ENCODE peak calls at places on chromosomes 12 and 14, in four cellular contexts. K, W, Y and U are unnamed samples. For H3K4me1, the result is how much of the 10 kb centered on the place peaks cover.

GRCh38 chr12:57724003-57724935 is 14.3 kb downstream of the AGAP2 start:
- DNase-seq in Y (no peak), W (no peak), K (no peak), U (no peak)

GRCh38 chr12:90015228-90015627 is 306.6 kb upstream of the ATP2B1 start:
- DNase-seq in W (no peak), Y (no peak), K (peak), U (peak)

GRCh38 chr12:103652808-103653207 is 65.7 kb downstream of the STAB2 start:
- DNase-seq in Y (no peak), W (no peak), K (no peak), U (no peak)

GRCh38 chr12:61654698-61655097 is 605.5 kb upstream of the USP15 start:
- DNase-seq in K (peak), W (peak), Y (no peak), U (no peak)

GRCh38 chr12:6072302-6072752 is 52.1 kb downstream of the VWF start:
- DNase-seq in Y (no peak), W (peak), K (peak), U (peak)

GRCh38 chr12:6524648-6525047 is 9.7 kb upstream of the GAPDH start:
- DNase-seq in W (no peak), Y (no peak), K (no peak), U (no peak)

GRCh38 chr12:54821676-54822075 is 32.6 kb upstream of the MUCL1 start:
- DNase-seq in W (no peak), K (no peak), Y (no peak), U (no peak)

GRCh38 chr12:96141216-96141944 is 52.8 kb upstream of the ELK3 start:
- DNase-seq in K (no peak), W (no peak), Y (no peak), U (no peak)

GRCh38 chr12:44525806-44526654 is 350.1 kb downstream of the NELL2 start:
- DNase-seq in K (no peak), W (no peak), Y (no peak), U (no peak)

GRCh38 chr14:95043732-95044462 is 113.4 kb downstream of the DICER1 start:
- DNase-seq in Y (no peak), K (no peak), W (no peak), U (no peak)

GRCh38 chr12:92000587-92000986 is 145.1 kb downstream of the BTG1 start:
- DNase-seq in W (no peak), Y (no peak), K (no peak), U (no peak)

GRCh38 chr12:98828802-98829600 is 183.9 kb downstream of the APAF1 start:
- DNase-seq in K (no peak), W (peak), Y (no peak), U (peak)

GRCh38 chr12:88153959-88154358 is 11.9 kb downstream of the TMTC3 start:
- DNase-seq in W (peak), K (no peak), Y (no peak), U (peak)

GRCh38 chr12:49368240-49368600 is 958 bp downstream of the SPATS2 start:
- DNase-seq in W (no peak), K (no peak), Y (no peak), U (no peak)

GRCh38 chr12:69331846-69332684 is 16.1 kb upstream of the LYZ start:
- DNase-seq in W (peak), K (no peak), Y (peak), U (no peak)

GRCh38 chr14:67856806-67857205 is 37.2 kb downstream of the RAD51B start:
- DNase-seq in Y (no peak), K (no peak), W (no peak), U (no peak)

DNA sequence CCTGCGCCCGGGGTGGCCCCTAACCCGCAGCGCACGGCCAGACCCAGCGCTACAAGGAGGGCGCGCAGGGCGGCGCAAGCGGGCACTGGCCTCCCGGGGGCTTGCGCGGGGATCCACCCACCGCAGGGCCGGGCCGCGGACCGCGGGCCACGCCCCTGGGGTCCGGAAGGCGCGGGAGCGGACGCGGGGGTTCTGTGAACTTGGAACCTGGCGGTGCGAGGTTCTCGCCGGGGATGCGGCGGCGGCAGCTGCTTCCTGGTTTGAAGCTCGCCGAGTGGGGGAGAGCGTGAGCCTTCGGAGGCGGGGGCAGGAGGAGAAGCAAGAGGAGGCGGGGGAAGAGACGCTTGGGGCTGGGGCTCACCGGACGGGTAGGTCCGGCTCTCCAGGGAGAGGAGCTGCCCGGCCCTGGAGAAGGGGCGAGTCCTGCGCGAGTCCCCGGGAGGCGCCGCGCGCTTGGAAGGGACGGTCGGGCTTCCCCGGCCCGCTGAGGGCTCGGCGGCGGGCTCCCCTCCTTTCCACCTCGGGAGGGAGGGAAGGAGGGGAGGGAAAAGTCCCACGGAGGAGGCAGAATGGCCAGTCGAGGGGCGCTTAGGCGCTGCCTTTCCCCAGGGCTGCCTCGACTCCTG is at the start of gene PRKCH:
- DNase-seq in Y (peak), W (peak), K (peak), U (peak)
- TF ChIP-seq CTCF in Y (no peak), W (peak), K (peak), U (peak)

DNA sequence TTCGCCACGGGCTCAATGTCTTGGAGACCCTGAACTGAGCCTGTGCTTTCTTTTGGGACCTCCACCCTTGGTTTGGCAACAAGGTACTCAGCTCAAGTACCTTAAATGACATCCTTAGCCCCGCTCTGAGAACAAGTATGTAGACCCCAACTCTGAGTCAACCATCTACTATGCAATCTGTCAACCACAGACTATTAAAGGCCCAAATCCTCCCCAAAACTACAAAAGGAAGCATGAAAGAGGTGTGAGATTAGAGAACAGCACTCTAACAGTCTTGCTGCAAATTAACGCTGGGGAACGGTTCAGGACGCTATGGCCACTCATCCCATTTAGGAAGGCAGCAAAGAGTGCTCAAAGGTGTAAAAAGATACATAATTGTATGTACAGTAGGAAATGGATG is 52.1 kb downstream of the CCDC88C start:
- DNase-seq in K (no peak), Y (no peak), W (no peak), U (no peak)
- H3K27ac ChIP-seq in K (no peak), Y (no peak), W (no peak), U (no peak)

DNA sequence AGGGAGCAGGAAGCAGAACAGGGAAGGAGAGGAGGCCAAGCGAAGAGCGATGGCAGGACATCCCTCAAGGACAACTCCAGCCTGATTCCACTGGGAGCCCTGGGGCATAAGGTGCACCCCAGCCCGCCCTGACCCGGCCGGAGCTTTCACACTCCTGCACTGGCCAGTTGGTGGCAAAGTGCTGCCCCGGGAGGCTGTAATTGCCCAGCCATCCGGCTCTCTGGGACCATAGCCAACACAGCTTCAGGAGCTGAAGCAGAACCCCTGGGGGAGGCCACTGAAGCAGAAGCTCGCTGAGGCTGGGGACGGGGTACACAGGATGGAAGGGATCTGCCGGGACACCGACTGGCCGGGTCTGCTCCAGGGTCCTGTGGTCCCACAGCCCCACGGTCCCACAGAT is 41.9 kb upstream of the BEGAIN start:
- DNase-seq in K (no peak), Y (no peak), W (no peak), U (no peak)
- H3K4me1 ChIP-seq in K (under half), Y (under half), W (under half), U (under half)

DNA sequence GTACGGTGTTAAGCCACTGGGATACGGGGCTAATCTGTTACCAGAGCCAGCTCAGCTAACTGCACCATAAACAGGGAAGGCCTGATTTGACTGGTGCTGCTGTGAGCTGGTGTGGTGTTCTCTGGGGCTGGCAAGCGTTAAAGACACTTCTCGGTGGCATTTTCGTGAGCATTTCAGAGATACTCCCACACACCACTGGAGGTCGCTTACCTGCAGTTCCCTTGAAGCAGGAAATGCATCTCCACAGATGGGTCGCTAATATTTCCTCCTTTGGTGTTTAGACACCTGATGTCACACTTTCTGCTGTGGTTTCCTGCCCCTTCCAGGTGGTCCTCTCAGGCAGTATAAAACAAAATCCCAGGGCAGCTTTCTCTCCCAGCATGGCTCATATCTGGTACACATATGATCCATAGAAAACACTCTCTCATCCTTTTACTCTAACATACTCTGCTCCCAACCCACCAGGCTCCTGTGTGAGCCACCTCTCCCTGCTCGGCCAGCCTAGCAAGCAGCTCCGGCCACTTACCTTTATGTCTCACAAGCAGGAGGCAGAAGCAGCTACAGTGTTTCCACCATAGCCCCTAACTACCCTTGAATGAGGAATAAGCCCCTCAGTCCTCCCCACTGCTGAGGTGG is 129.9 kb upstream of the GRIN2B start:
- DNase-seq in Y (no peak), W (peak), K (no peak), U (no peak)
- TF ChIP-seq CTCF in Y (no peak), W (peak), K (no peak), U (peak)

GRCh38 chr14:70662080-70662479 is 20.4 kb downstream of the TTC9 start:
- DNase-seq in W (no peak), Y (no peak), K (no peak), U (no peak)

GRCh38 chr14:70665448-70666363 is 24.0 kb downstream of the TTC9 start:
- DNase-seq in W (peak), Y (peak), K (peak), U (peak)

GRCh38 chr14:70662816-70663215 is 21.1 kb downstream of the TTC9 start:
- DNase-seq in K (no peak), Y (no peak), W (no peak), U (no peak)

GRCh38 chr14:70664698-70665447 is 23.2 kb downstream of the TTC9 start:
- DNase-seq in K (no peak), Y (peak), W (no peak), U (no peak)

GRCh38 chr14:70663707-70664179 is 22.0 kb downstream of the TTC9 start:
- DNase-seq in Y (no peak), K (no peak), W (no peak), U (no peak)
- H3K27ac ChIP-seq in Y (no peak), K (no peak), W (peak), U (no peak)

DNA sequence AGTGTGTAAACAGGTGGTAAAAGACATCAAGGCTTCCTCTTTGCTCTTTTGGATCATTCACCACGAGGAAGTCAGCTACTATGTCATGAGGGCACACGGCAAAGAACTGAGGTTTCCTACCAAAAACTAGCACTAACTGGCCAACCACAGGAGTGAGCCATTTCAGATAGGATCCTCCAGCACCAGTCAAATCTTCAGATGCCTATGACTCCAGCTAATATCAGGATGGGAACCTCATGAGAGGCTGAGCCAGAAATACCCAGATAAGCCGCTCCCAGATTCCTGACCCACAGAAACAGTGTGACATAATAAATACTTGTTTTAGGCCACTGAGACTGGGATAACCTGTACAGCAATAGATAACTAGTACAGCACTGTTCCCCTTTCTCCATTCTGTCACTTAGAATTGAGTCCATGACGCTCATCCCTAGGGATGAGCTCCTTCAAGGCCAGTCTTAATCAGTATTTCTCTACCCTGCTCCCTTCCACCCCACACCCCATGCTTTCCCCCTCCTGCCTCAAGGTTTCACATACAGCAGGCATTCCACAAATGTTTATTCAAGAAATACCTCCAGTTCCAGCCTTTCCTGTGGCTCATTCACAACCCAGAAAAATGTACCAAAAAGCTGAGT is 68.4 kb downstream of the PPM1H start:
- DNase-seq in Y (no peak), W (peak), K (peak), U (peak)
- H3K4me1 ChIP-seq in Y (under half), W (half or more), K (under half), U (under half)

DNA sequence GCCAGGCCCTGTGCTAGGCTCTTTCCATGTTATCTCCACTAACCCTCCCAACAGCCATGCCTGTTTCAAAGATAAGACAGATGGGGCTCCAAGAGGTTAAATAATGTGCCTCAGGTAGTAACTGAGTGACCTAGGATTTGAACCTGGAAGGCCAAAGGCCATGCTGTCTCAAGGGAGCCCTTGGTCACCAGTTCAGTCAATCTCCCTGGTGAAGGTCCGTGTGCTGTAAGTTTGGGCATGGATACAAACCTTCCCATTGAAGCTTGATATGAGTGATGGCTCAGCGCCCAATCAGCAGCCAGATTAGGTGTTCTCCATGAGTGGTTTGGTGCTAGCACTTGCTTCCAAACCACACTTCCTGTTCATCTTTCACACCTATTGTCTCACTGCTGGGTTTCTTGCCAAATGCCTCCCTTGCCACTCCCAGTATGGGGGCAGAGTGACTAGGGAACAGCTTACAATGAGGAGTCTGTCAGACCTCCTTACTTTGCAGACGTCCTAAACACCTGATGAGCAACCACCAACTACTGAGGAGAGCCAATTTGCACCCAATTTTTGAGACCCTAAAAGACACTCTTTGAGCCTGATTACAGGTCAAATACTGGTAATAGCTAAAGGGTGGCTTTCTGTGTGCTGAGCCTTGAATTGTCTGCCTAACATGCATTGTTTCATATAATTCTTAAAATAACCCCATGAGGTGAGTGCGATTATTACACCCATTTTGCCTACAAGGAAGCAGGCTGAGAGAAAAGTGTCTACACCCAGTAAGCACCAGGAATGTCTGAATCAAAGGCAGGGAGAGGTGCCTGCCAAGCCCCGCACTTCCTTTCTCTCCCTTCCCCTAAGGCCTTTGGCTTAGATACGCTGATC is 48.5 kb upstream of the FOS start:
- DNase-seq in W (peak), Y (peak), K (peak), U (peak)
- TF ChIP-seq CTCF in W (no peak), Y (no peak), K (peak), U (peak)